ENCODE peak calls at places on chromosomes 6 and 20, in eight cellular contexts. One of them, this sample, is unnamed.

GRCh38 chr6:88867841-88868558 is 95.4 kb downstream of the RNGTT start:
- DNase-seq in type B pancreatic cell: no peak
- DNase-seq in amygdala: no peak
- DNase-seq in tibial artery: no peak
- DNase-seq in T1000: no peak
- DNase-seq in head of caudate nucleus: no peak
- DNase-seq in caudate nucleus: no peak
- DNase-seq in stimulated activated naive CD4-positive, alpha-beta T cell: no peak
- DNase-seq in this sample: no peak

GRCh38 chr20:51420111-51420510 is 122.4 kb downstream of the NFATC2 start:
- DNase-seq in stimulated activated naive CD4-positive, alpha-beta T cell: no peak
- DNase-seq in type B pancreatic cell: no peak
- DNase-seq in tibial artery: no peak
- DNase-seq in head of caudate nucleus: no peak
- DNase-seq in caudate nucleus: no peak
- DNase-seq in T1000: no peak
- DNase-seq in amygdala: no peak
- DNase-seq in this sample: no peak

GRCh38 chr6:22558288-22558882 is 11.0 kb upstream of the HDGFL1 start:
- DNase-seq in T1000: peak; percentile 26
- DNase-seq in amygdala: no peak
- DNase-seq in head of caudate nucleus: no peak
- DNase-seq in stimulated activated naive CD4-positive, alpha-beta T cell: no peak
- DNase-seq in caudate nucleus: no peak
- DNase-seq in type B pancreatic cell: no peak
- DNase-seq in tibial artery: no peak
- DNase-seq in this sample: no peak

GRCh38 chr6:77853401-77853800 is 200.6 kb downstream of the MEI4 start:
- DNase-seq in tibial artery: no peak
- DNase-seq in T1000: no peak
- DNase-seq in type B pancreatic cell: no peak
- DNase-seq in amygdala: no peak
- DNase-seq in head of caudate nucleus: no peak
- DNase-seq in caudate nucleus: no peak
- DNase-seq in stimulated activated naive CD4-positive, alpha-beta T cell: no peak
- DNase-seq in this sample: no peak

GRCh38 chr6:82331031-82331773 is 32.4 kb upstream of the TPBG start:
- DNase-seq in tibial artery: no peak
- DNase-seq in amygdala: no peak
- DNase-seq in type B pancreatic cell: no peak
- DNase-seq in caudate nucleus: no peak
- DNase-seq in head of caudate nucleus: no peak
- DNase-seq in T1000: peak; percentile 9
- DNase-seq in stimulated activated naive CD4-positive, alpha-beta T cell: no peak
- DNase-seq in this sample: no peak

GRCh38 chr6:116087437-116088027 is 13.1 kb upstream of the NT5DC1 start:
- DNase-seq in stimulated activated naive CD4-positive, alpha-beta T cell: no peak
- DNase-seq in type B pancreatic cell: no peak
- DNase-seq in amygdala: no peak
- DNase-seq in caudate nucleus: no peak
- DNase-seq in head of caudate nucleus: no peak
- DNase-seq in T1000: no peak
- DNase-seq in tibial artery: no peak
- DNase-seq in this sample: no peak

GRCh38 chr20:33796263-33796906 is 14.8 kb upstream of the CHMP4B start:
- DNase-seq in tibial artery: no peak
- DNase-seq in type B pancreatic cell: no peak
- DNase-seq in caudate nucleus: no peak
- DNase-seq in stimulated activated naive CD4-positive, alpha-beta T cell: no peak
- DNase-seq in T1000: no peak
- DNase-seq in head of caudate nucleus: no peak
- DNase-seq in amygdala: no peak
- DNase-seq in this sample: no peak

GRCh38 chr6:1700283-1700967 is 90.7 kb downstream of the FOXC1 start:
- DNase-seq in T1000: no peak
- DNase-seq in type B pancreatic cell: no peak
- DNase-seq in tibial artery: no peak
- DNase-seq in caudate nucleus: no peak
- DNase-seq in stimulated activated naive CD4-positive, alpha-beta T cell: no peak
- DNase-seq in amygdala: no peak
- DNase-seq in head of caudate nucleus: no peak
- DNase-seq in this sample: no peak

GRCh38 chr6:125839471-125839870 is 48.7 kb downstream of the NCOA7 start:
- DNase-seq in stimulated activated naive CD4-positive, alpha-beta T cell: no peak
- DNase-seq in T1000: no peak
- DNase-seq in type B pancreatic cell: no peak
- DNase-seq in caudate nucleus: no peak
- DNase-seq in head of caudate nucleus: no peak
- DNase-seq in amygdala: no peak
- DNase-seq in tibial artery: no peak
- DNase-seq in this sample: no peak

GRCh38 chr6:152981989-152982767 is 663 bp downstream of the FBXO5 start:
- DNase-seq in amygdala: no peak
- DNase-seq in T1000: no peak
- DNase-seq in caudate nucleus: no peak
- DNase-seq in type B pancreatic cell: no peak
- DNase-seq in tibial artery: no peak
- DNase-seq in head of caudate nucleus: no peak
- DNase-seq in stimulated activated naive CD4-positive, alpha-beta T cell: no peak
- DNase-seq in this sample: no peak

GRCh38 chr6:136039185-136039584 is 187.7 kb downstream of the PDE7B start:
- DNase-seq in type B pancreatic cell: no peak
- DNase-seq in stimulated activated naive CD4-positive, alpha-beta T cell: no peak
- DNase-seq in caudate nucleus: no peak
- DNase-seq in head of caudate nucleus: no peak
- DNase-seq in tibial artery: no peak
- DNase-seq in T1000: no peak
- DNase-seq in amygdala: no peak
- DNase-seq in this sample: no peak

GRCh38 chr6:33692760-33693158 is 18.7 kb downstream of the UQCC2 start:
- DNase-seq in caudate nucleus: no peak
- DNase-seq in tibial artery: no peak
- DNase-seq in T1000: no peak
- DNase-seq in stimulated activated naive CD4-positive, alpha-beta T cell: peak; percentile 12
- DNase-seq in head of caudate nucleus: no peak
- DNase-seq in amygdala: no peak
- DNase-seq in type B pancreatic cell: no peak
- DNase-seq in this sample: no peak

GRCh38 chr20:39823239-39823638 is 861.1 kb downstream of the DHX35 start:
- DNase-seq in stimulated activated naive CD4-positive, alpha-beta T cell: no peak
- DNase-seq in head of caudate nucleus: no peak
- DNase-seq in amygdala: no peak
- DNase-seq in type B pancreatic cell: no peak
- DNase-seq in tibial artery: no peak
- DNase-seq in caudate nucleus: no peak
- DNase-seq in T1000: peak; percentile 81
- DNase-seq in this sample: no peak

GRCh38 chr20:17873410-17874270 is 95.0 kb downstream of the SNX5 start:
- DNase-seq in T1000: peak; percentile 37
- DNase-seq in type B pancreatic cell: no peak
- DNase-seq in tibial artery: peak; percentile 91
- DNase-seq in head of caudate nucleus: peak; percentile 41
- DNase-seq in amygdala: no peak
- DNase-seq in caudate nucleus: no peak
- DNase-seq in stimulated activated naive CD4-positive, alpha-beta T cell: no peak
- DNase-seq in this sample: peak; percentile 92

GRCh38 chr6:579339-579738 is 77.6 kb downstream of the HUS1B start:
- DNase-seq in caudate nucleus: no peak
- DNase-seq in amygdala: no peak
- DNase-seq in stimulated activated naive CD4-positive, alpha-beta T cell: no peak
- DNase-seq in head of caudate nucleus: no peak
- DNase-seq in type B pancreatic cell: no peak
- DNase-seq in T1000: no peak
- DNase-seq in tibial artery: no peak
- DNase-seq in this sample: no peak

GRCh38 chr6:158715330-158716311 is 65.8 kb downstream of the SYTL3 start:
- DNase-seq in head of caudate nucleus: no peak
- DNase-seq in tibial artery: peak; percentile 55
- DNase-seq in T1000: no peak
- DNase-seq in amygdala: no peak
- DNase-seq in caudate nucleus: no peak
- DNase-seq in type B pancreatic cell: no peak
- DNase-seq in stimulated activated naive CD4-positive, alpha-beta T cell: no peak
- DNase-seq in this sample: peak; percentile 59

GRCh38 chr20:4957939-4958362 is 43.4 kb downstream of the SLC23A2 start:
- DNase-seq in T1000: no peak
- DNase-seq in type B pancreatic cell: no peak
- DNase-seq in tibial artery: no peak
- DNase-seq in stimulated activated naive CD4-positive, alpha-beta T cell: no peak
- DNase-seq in head of caudate nucleus: no peak
- DNase-seq in caudate nucleus: no peak
- DNase-seq in amygdala: no peak
- DNase-seq in this sample: no peak

GRCh38 chr6:170503414-170503761 is 49.7 kb downstream of the PSMB1 start:
- DNase-seq in caudate nucleus: no peak
- DNase-seq in T1000: no peak
- DNase-seq in stimulated activated naive CD4-positive, alpha-beta T cell: no peak
- DNase-seq in type B pancreatic cell: no peak
- DNase-seq in head of caudate nucleus: no peak
- DNase-seq in amygdala: no peak
- DNase-seq in tibial artery: no peak
- DNase-seq in this sample: no peak

GRCh38 chr20:37237656-37238055 is 24.0 kb downstream of the GHRH start:
- DNase-seq in caudate nucleus: no peak
- DNase-seq in type B pancreatic cell: no peak
- DNase-seq in head of caudate nucleus: no peak
- DNase-seq in stimulated activated naive CD4-positive, alpha-beta T cell: no peak
- DNase-seq in tibial artery: no peak
- DNase-seq in T1000: no peak
- DNase-seq in amygdala: no peak
- DNase-seq in this sample: no peak

GRCh38 chr20:63750807-63751470 is 11.4 kb downstream of the SLC2A4RG start:
- DNase-seq in T1000: no peak
- DNase-seq in stimulated activated naive CD4-positive, alpha-beta T cell: peak; percentile 61
- DNase-seq in amygdala: no peak
- DNase-seq in head of caudate nucleus: no peak
- DNase-seq in tibial artery: no peak
- DNase-seq in caudate nucleus: no peak
- DNase-seq in type B pancreatic cell: no peak
- DNase-seq in this sample: no peak

GRCh38 chr6:75204222-75204958 is 1.5 kb downstream of the COL12A1 start:
- DNase-seq in tibial artery: peak; percentile 92
- DNase-seq in caudate nucleus: no peak
- DNase-seq in head of caudate nucleus: peak; percentile 83
- DNase-seq in type B pancreatic cell: no peak
- DNase-seq in T1000: peak; percentile 47
- DNase-seq in stimulated activated naive CD4-positive, alpha-beta T cell: no peak
- DNase-seq in amygdala: no peak
- DNase-seq in this sample: no peak

GRCh38 chr6:17574871-17575560 is 25.1 kb upstream of the FAM8A1 start:
- DNase-seq in amygdala: no peak
- DNase-seq in T1000: peak; percentile 15
- DNase-seq in type B pancreatic cell: no peak
- DNase-seq in caudate nucleus: no peak
- DNase-seq in head of caudate nucleus: no peak
- DNase-seq in stimulated activated naive CD4-positive, alpha-beta T cell: no peak
- DNase-seq in tibial artery: no peak
- DNase-seq in this sample: no peak

GRCh38 chr6:3294921-3295871 is 36.4 kb downstream of the PSMG4 start:
- DNase-seq in amygdala: peak; percentile 31
- DNase-seq in caudate nucleus: no peak
- DNase-seq in type B pancreatic cell: no peak
- DNase-seq in head of caudate nucleus: peak; percentile 69
- DNase-seq in tibial artery: no peak
- DNase-seq in stimulated activated naive CD4-positive, alpha-beta T cell: no peak
- DNase-seq in T1000: no peak
- DNase-seq in this sample: no peak

GRCh38 chr6:111482236-111482958 is 621 bp downstream of the REV3L start:
- DNase-seq in stimulated activated naive CD4-positive, alpha-beta T cell: peak; percentile 74
- DNase-seq in amygdala: peak; percentile 77
- DNase-seq in head of caudate nucleus: peak; percentile 72
- DNase-seq in T1000: no peak
- DNase-seq in caudate nucleus: peak; percentile 71
- DNase-seq in tibial artery: peak; percentile 79
- DNase-seq in type B pancreatic cell: no peak
- DNase-seq in this sample: no peak

GRCh38 chr6:2857580-2858337 is 16.1 kb upstream of the SERPINB1 start:
- DNase-seq in T1000: no peak
- DNase-seq in type B pancreatic cell: no peak
- DNase-seq in tibial artery: no peak
- DNase-seq in stimulated activated naive CD4-positive, alpha-beta T cell: peak; percentile 43
- DNase-seq in head of caudate nucleus: no peak
- DNase-seq in caudate nucleus: no peak
- DNase-seq in amygdala: no peak
- DNase-seq in this sample: no peak

GRCh38 chr6:66396549-66396948 is 689.5 kb upstream of the EYS start:
- DNase-seq in caudate nucleus: no peak
- DNase-seq in head of caudate nucleus: peak; percentile 41
- DNase-seq in T1000: no peak
- DNase-seq in type B pancreatic cell: no peak
- DNase-seq in tibial artery: no peak
- DNase-seq in stimulated activated naive CD4-positive, alpha-beta T cell: no peak
- DNase-seq in amygdala: no peak
- DNase-seq in this sample: no peak

GRCh38 chr6:45441811-45442453 is 64.2 kb upstream of the SUPT3H start:
- DNase-seq in type B pancreatic cell: no peak
- DNase-seq in tibial artery: no peak
- DNase-seq in head of caudate nucleus: no peak
- DNase-seq in stimulated activated naive CD4-positive, alpha-beta T cell: no peak
- DNase-seq in T1000: no peak
- DNase-seq in caudate nucleus: no peak
- DNase-seq in amygdala: no peak
- DNase-seq in this sample: no peak

GRCh38 chr6:156557269-156557885 is 219.8 kb upstream of the ARID1B start:
- DNase-seq in stimulated activated naive CD4-positive, alpha-beta T cell: no peak
- DNase-seq in caudate nucleus: no peak
- DNase-seq in head of caudate nucleus: peak; percentile 72
- DNase-seq in tibial artery: no peak
- DNase-seq in type B pancreatic cell: no peak
- DNase-seq in T1000: no peak
- DNase-seq in amygdala: peak; percentile 58
- DNase-seq in this sample: no peak

GRCh38 chr20:23668477-23668951 is 20.3 kb downstream of the CST4 start:
- DNase-seq in T1000: no peak
- DNase-seq in caudate nucleus: peak; percentile 17
- DNase-seq in type B pancreatic cell: no peak
- DNase-seq in amygdala: peak; percentile 12
- DNase-seq in stimulated activated naive CD4-positive, alpha-beta T cell: no peak
- DNase-seq in tibial artery: no peak
- DNase-seq in head of caudate nucleus: peak; percentile 78
- DNase-seq in this sample: no peak

GRCh38 chr6:71289039-71289801 is 609 bp downstream of the OGFRL1 start:
- DNase-seq in head of caudate nucleus: peak; percentile 58
- DNase-seq in stimulated activated naive CD4-positive, alpha-beta T cell: peak; percentile 13
- DNase-seq in type B pancreatic cell: no peak
- DNase-seq in T1000: no peak
- DNase-seq in caudate nucleus: no peak
- DNase-seq in amygdala: no peak
- DNase-seq in tibial artery: no peak
- DNase-seq in this sample: no peak

GRCh38 chr20:33076662-33077398 is 2.6 kb upstream of the BPIFB4 start:
- DNase-seq in amygdala: no peak
- DNase-seq in stimulated activated naive CD4-positive, alpha-beta T cell: peak; percentile 6
- DNase-seq in head of caudate nucleus: no peak
- DNase-seq in type B pancreatic cell: no peak
- DNase-seq in T1000: no peak
- DNase-seq in tibial artery: no peak
- DNase-seq in caudate nucleus: no peak
- DNase-seq in this sample: no peak

GRCh38 chr20:40565681-40566040 is 123.4 kb downstream of the MAFB start:
- DNase-seq in type B pancreatic cell: no peak
- DNase-seq in amygdala: no peak
- DNase-seq in tibial artery: no peak
- DNase-seq in T1000: no peak
- DNase-seq in caudate nucleus: no peak
- DNase-seq in head of caudate nucleus: no peak
- DNase-seq in stimulated activated naive CD4-positive, alpha-beta T cell: no peak
- DNase-seq in this sample: no peak

GRCh38 chr20:1375515-1375914 is 17.3 kb downstream of the FKBP1A start:
- DNase-seq in head of caudate nucleus: no peak
- DNase-seq in amygdala: no peak
- DNase-seq in caudate nucleus: no peak
- DNase-seq in type B pancreatic cell: no peak
- DNase-seq in tibial artery: no peak
- DNase-seq in T1000: no peak
- DNase-seq in stimulated activated naive CD4-positive, alpha-beta T cell: no peak
- DNase-seq in this sample: no peak

GRCh38 chr6:21740719-21741118 is 147.2 kb downstream of the SOX4 start:
- DNase-seq in stimulated activated naive CD4-positive, alpha-beta T cell: no peak
- DNase-seq in head of caudate nucleus: no peak
- DNase-seq in caudate nucleus: no peak
- DNase-seq in type B pancreatic cell: no peak
- DNase-seq in tibial artery: no peak
- DNase-seq in amygdala: no peak
- DNase-seq in T1000: no peak
- DNase-seq in this sample: no peak

This sample was measured in mesenteric fat pad.